ENCODE peak calls at places on chromosomes 12 and 14, in four cellular contexts. One of them, this sample, is unnamed.
A peak's percentile ranks its signal among the peaks of the same experiment; 100 is the strongest.

GRCh38 chr12:130818381-130819247 is 20.4 kb downstream of the STX2 start:
- DNase-seq in fibroblast of mammary gland: peak; percentile 57
- DNase-seq in neural progenitor cell: peak; percentile 85
- DNase-seq in LNCaP clone FGC: no peak
- DNase-seq in this sample: no peak

GRCh38 chr12:58804749-58805148 is 115.6 kb downstream of the LRIG3 start:
- DNase-seq in fibroblast of mammary gland: no peak
- DNase-seq in neural progenitor cell: peak; percentile 38
- DNase-seq in LNCaP clone FGC: no peak
- DNase-seq in this sample: no peak

GRCh38 chr14:35347323-35348043 is 55.3 kb downstream of the PSMA6 start:
- DNase-seq in fibroblast of mammary gland: no peak
- DNase-seq in neural progenitor cell: peak; percentile 57
- DNase-seq in LNCaP clone FGC: no peak
- DNase-seq in this sample: no peak

GRCh38 chr12:3363608-3364007 is 127.4 kb upstream of the PRMT8 start:
- DNase-seq in fibroblast of mammary gland: no peak
- DNase-seq in neural progenitor cell: no peak
- DNase-seq in LNCaP clone FGC: no peak
- DNase-seq in this sample: no peak

GRCh38 chr12:112176321-112177010 is 51.1 kb downstream of the TRAFD1 start:
- DNase-seq in fibroblast of mammary gland: no peak
- DNase-seq in neural progenitor cell: no peak
- DNase-seq in LNCaP clone FGC: no peak
- DNase-seq in this sample: no peak

GRCh38 chr12:94250130-94250529 is 101.8 kb downstream of the PLXNC1 start:
- DNase-seq in fibroblast of mammary gland: no peak
- DNase-seq in neural progenitor cell: no peak
- DNase-seq in LNCaP clone FGC: no peak
- DNase-seq in this sample: no peak

GRCh38 chr14:61420326-61420725 is 98.9 kb downstream of the PRKCH start:
- DNase-seq in fibroblast of mammary gland: no peak
- DNase-seq in neural progenitor cell: no peak
- DNase-seq in LNCaP clone FGC: no peak
- DNase-seq in this sample: no peak

GRCh38 chr14:91078095-91078737 is 17.8 kb upstream of the RPS6KA5 start:
- DNase-seq in fibroblast of mammary gland: no peak
- DNase-seq in neural progenitor cell: no peak
- DNase-seq in LNCaP clone FGC: no peak
- DNase-seq in this sample: no peak

GRCh38 chr14:103762011-103762410 is 46.4 kb downstream of the ZFYVE21 start:
- DNase-seq in fibroblast of mammary gland: no peak
- DNase-seq in neural progenitor cell: no peak
- DNase-seq in LNCaP clone FGC: no peak
- DNase-seq in this sample: no peak

GRCh38 chr14:93019970-93020369 is 95.8 kb downstream of the ITPK1 start:
- DNase-seq in fibroblast of mammary gland: no peak
- DNase-seq in neural progenitor cell: peak; percentile 38
- DNase-seq in LNCaP clone FGC: no peak
- DNase-seq in this sample: no peak

GRCh38 chr14:92969470-92970232 is 46.7 kb downstream of the CHGA start:
- DNase-seq in fibroblast of mammary gland: no peak
- DNase-seq in neural progenitor cell: no peak
- DNase-seq in LNCaP clone FGC: no peak
- DNase-seq in this sample: no peak

GRCh38 chr12:1911598-1912575 is 6.6 kb downstream of the CACNA2D4 start:
- DNase-seq in fibroblast of mammary gland: no peak
- DNase-seq in neural progenitor cell: no peak
- DNase-seq in LNCaP clone FGC: no peak
- DNase-seq in this sample: no peak

GRCh38 chr12:104695453-104696148 is 238.9 kb downstream of the CHST11 start:
- DNase-seq in fibroblast of mammary gland: peak; percentile 93
- DNase-seq in neural progenitor cell: no peak
- DNase-seq in LNCaP clone FGC: no peak
- DNase-seq in this sample: no peak

GRCh38 chr14:23610090-23610814 is 25.9 kb upstream of the DHRS2 start:
- DNase-seq in fibroblast of mammary gland: no peak
- DNase-seq in neural progenitor cell: no peak
- DNase-seq in LNCaP clone FGC: no peak
- DNase-seq in this sample: no peak

GRCh38 chr14:29493849-29494248 is 433.8 kb downstream of the PRKD1 start:
- DNase-seq in fibroblast of mammary gland: no peak
- DNase-seq in neural progenitor cell: no peak
- DNase-seq in LNCaP clone FGC: no peak
- DNase-seq in this sample: no peak

GRCh38 chr12:9692909-9693308 is 23.4 kb downstream of the CLEC2D start:
- DNase-seq in fibroblast of mammary gland: peak; percentile 50
- DNase-seq in neural progenitor cell: no peak
- DNase-seq in LNCaP clone FGC: no peak
- DNase-seq in this sample: no peak

GRCh38 chr12:53265783-53266182 is 2.3 kb upstream of the ESPL1 start:
- DNase-seq in fibroblast of mammary gland: peak; percentile 41
- DNase-seq in neural progenitor cell: no peak
- DNase-seq in LNCaP clone FGC: no peak
- DNase-seq in this sample: no peak

DNA sequence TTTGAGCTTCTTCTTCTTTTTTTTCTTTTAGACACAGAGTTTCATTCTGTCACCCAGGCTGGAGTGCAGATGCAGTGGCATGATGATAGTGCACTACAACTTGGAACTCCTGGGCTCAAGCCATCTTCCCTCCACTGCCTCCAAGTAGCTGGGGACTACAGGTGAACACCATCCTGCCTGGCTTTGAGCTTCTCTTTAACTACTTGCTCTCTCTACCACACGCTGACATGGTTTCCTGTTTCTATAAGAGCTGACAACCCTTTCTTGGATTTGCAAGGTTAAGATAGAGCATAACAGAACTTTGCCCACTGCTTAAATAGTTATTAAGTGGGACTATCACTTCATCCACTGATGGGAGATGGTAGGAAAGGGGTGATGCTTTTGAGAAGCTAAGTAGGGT is 82.4 kb upstream of the SLC38A2 start:
- DNase-seq in fibroblast of mammary gland: no peak
- DNase-seq in neural progenitor cell: no peak
- DNase-seq in LNCaP clone FGC: no peak
- DNase-seq in this sample: no peak
- TF ChIP-seq CTCF in fibroblast of mammary gland: no peak
- TF ChIP-seq CTCF in neural progenitor cell: no peak
- TF ChIP-seq CTCF in LNCaP clone FGC: no peak
- TF ChIP-seq CTCF in this sample: no peak

GRCh38 chr14:75428230-75429104 is 645 bp downstream of the JDP2 start:
- DNase-seq in fibroblast of mammary gland: no peak
- DNase-seq in neural progenitor cell: no peak
- DNase-seq in LNCaP clone FGC: no peak
- DNase-seq in this sample: no peak

GRCh38 chr14:75430526-75430925 is 2.7 kb downstream of the JDP2 start:
- DNase-seq in fibroblast of mammary gland: peak; percentile 77
- DNase-seq in neural progenitor cell: no peak
- DNase-seq in LNCaP clone FGC: peak; percentile 71
- DNase-seq in this sample: no peak

GRCh38 chr14:75430106-75430505 is 2.3 kb downstream of the JDP2 start:
- DNase-seq in fibroblast of mammary gland: peak; percentile 59
- DNase-seq in neural progenitor cell: no peak
- DNase-seq in LNCaP clone FGC: no peak
- DNase-seq in this sample: no peak

GRCh38 chr14:75431011-75431410 is 3.2 kb downstream of the JDP2 start:
- DNase-seq in fibroblast of mammary gland: no peak
- DNase-seq in neural progenitor cell: no peak
- DNase-seq in LNCaP clone FGC: no peak
- DNase-seq in this sample: no peak

GRCh38 chr14:75429562-75429961 is 1.7 kb downstream of the JDP2 start:
- DNase-seq in fibroblast of mammary gland: no peak
- DNase-seq in neural progenitor cell: no peak
- DNase-seq in LNCaP clone FGC: no peak
- DNase-seq in this sample: no peak
- H3K4me3 ChIP-seq in fibroblast of mammary gland: peak overlapping the region; percentile 70
- H3K4me3 ChIP-seq in neural progenitor cell: no peak overlapping the region
- H3K4me3 ChIP-seq in LNCaP clone FGC: peak overlapping the region; percentile 61
- H3K4me3 ChIP-seq in this sample: no peak overlapping the region

GRCh38 chr14:36521598-36522345 is 1.7 kb upstream of the NKX2-1 start:
- DNase-seq in fibroblast of mammary gland: no peak
- DNase-seq in neural progenitor cell: peak; percentile 77
- DNase-seq in LNCaP clone FGC: no peak
- DNase-seq in this sample: no peak
- TF ChIP-seq CTCF in fibroblast of mammary gland: no peak
- TF ChIP-seq CTCF in neural progenitor cell: peak; percentile 49
- TF ChIP-seq CTCF in LNCaP clone FGC: no peak
- TF ChIP-seq CTCF in this sample: no peak

GRCh38 chr12:12890492-12890814 is 909 bp upstream of the GPRC5A start:
- DNase-seq in fibroblast of mammary gland: no peak
- DNase-seq in neural progenitor cell: no peak
- DNase-seq in LNCaP clone FGC: no peak
- DNase-seq in this sample: no peak

GRCh38 chr12:12890815-12891645 is at the start of gene GPRC5A:
- DNase-seq in fibroblast of mammary gland: peak; percentile 97
- DNase-seq in neural progenitor cell: peak; percentile 54
- DNase-seq in LNCaP clone FGC: no peak
- DNase-seq in this sample: no peak

GRCh38 chr12:12892670-12893290 is 1.4 kb downstream of the GPRC5A start:
- DNase-seq in fibroblast of mammary gland: no peak
- DNase-seq in neural progenitor cell: no peak
- DNase-seq in LNCaP clone FGC: no peak
- DNase-seq in this sample: no peak

GRCh38 chr12:12893438-12893837 is 2.1 kb downstream of the GPRC5A start:
- DNase-seq in fibroblast of mammary gland: no peak
- DNase-seq in neural progenitor cell: no peak
- DNase-seq in LNCaP clone FGC: no peak
- DNase-seq in this sample: no peak

GRCh38 chr12:12891646-12892355 is 439 bp downstream of the GPRC5A start:
- DNase-seq in fibroblast of mammary gland: peak; percentile 29
- DNase-seq in neural progenitor cell: no peak
- DNase-seq in LNCaP clone FGC: no peak
- DNase-seq in this sample: no peak
- H3K4me3 ChIP-seq in fibroblast of mammary gland: peak overlapping the region; percentile 58
- H3K4me3 ChIP-seq in neural progenitor cell: peak overlapping the region; percentile 51
- H3K4me3 ChIP-seq in LNCaP clone FGC: no peak overlapping the region
- H3K4me3 ChIP-seq in this sample: no peak overlapping the region

DNA sequence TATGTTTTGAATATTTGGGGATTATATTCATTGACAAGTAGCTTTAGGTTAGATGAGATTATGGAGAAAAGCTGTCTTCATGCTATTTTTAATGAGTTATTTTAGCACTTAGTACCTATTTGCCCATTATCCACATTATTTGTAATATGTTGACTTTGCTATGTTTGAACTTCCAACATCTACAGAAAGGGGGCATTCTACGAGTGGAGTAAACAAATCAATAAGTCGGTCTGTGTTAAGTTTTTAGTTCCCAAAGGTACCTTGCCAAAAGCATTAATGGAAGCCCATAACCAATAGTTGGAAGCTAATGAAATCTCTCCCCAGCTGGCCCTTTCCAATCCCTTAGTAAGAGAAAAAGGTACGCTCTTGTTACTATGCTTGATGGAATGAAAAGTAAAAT is 250.0 kb upstream of the E2F7 start:
- DNase-seq in fibroblast of mammary gland: no peak
- DNase-seq in neural progenitor cell: no peak
- DNase-seq in LNCaP clone FGC: no peak
- DNase-seq in this sample: no peak
- TF ChIP-seq CTCF in fibroblast of mammary gland: no peak
- TF ChIP-seq CTCF in neural progenitor cell: no peak
- TF ChIP-seq CTCF in LNCaP clone FGC: no peak
- TF ChIP-seq CTCF in this sample: no peak

GRCh38 chr12:6386038-6386437 is 2.1 kb downstream of the LTBR start:
- DNase-seq in fibroblast of mammary gland: no peak
- DNase-seq in neural progenitor cell: no peak
- DNase-seq in LNCaP clone FGC: no peak
- DNase-seq in this sample: no peak

GRCh38 chr12:6384499-6385436 is 806 bp downstream of the LTBR start:
- DNase-seq in fibroblast of mammary gland: peak; percentile 19
- DNase-seq in neural progenitor cell: no peak
- DNase-seq in LNCaP clone FGC: no peak
- DNase-seq in this sample: no peak

GRCh38 chr12:6382371-6382770 is 1.6 kb upstream of the LTBR start:
- DNase-seq in fibroblast of mammary gland: no peak
- DNase-seq in neural progenitor cell: peak; percentile 40
- DNase-seq in LNCaP clone FGC: no peak
- DNase-seq in this sample: no peak

GRCh38 chr12:6386522-6386921 is 2.6 kb downstream of the LTBR start:
- DNase-seq in fibroblast of mammary gland: no peak
- DNase-seq in neural progenitor cell: no peak
- DNase-seq in LNCaP clone FGC: no peak
- DNase-seq in this sample: no peak

GRCh38 chr12:6383572-6384498 is at the start of gene LTBR:
- DNase-seq in fibroblast of mammary gland: peak; percentile 89
- DNase-seq in neural progenitor cell: peak; percentile 49
- DNase-seq in LNCaP clone FGC: peak; percentile 81
- DNase-seq in this sample: no peak
- H3K4me3 ChIP-seq in fibroblast of mammary gland: peak within 1 kb of the TSS; percentile 79
- H3K4me3 ChIP-seq in neural progenitor cell: no peak within 1 kb of the TSS
- H3K4me3 ChIP-seq in LNCaP clone FGC: peak within 1 kb of the TSS; percentile 95
- H3K4me3 ChIP-seq in this sample: no peak within 1 kb of the TSS

DNA sequence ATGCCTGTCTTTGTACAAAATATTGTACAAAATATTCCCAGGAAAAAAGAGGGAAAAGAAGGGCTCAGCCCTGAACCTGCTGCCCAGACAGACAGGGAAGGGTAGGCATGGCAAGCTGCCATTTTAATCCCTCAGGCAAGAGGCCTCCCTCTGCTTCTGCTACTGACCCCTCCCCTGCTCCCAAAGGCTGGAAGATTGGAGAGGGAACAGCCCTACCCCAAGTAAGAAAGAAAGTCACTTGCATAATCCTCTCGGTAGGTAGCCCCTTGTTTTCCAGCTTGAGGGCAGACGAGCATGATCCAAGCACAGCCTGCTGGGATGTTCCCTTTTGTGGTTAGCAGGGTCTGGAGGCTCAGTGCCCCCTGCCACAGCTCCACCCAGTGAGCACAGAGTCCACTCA is 20.7 kb downstream of the ADCY6 start:
- DNase-seq in fibroblast of mammary gland: no peak
- DNase-seq in neural progenitor cell: peak; percentile 79
- DNase-seq in LNCaP clone FGC: no peak
- DNase-seq in this sample: no peak
- TF ChIP-seq CTCF in fibroblast of mammary gland: no peak
- TF ChIP-seq CTCF in neural progenitor cell: no peak
- TF ChIP-seq CTCF in LNCaP clone FGC: no peak
- TF ChIP-seq CTCF in this sample: no peak

This sample was measured in GM12864.